ENCODE peak calls at places on chromosomes 11 and 22, in nine cellular contexts. E, R, M, N, V, S, Q, K and O are unnamed samples.

GRCh38 chr11:60982184-60982583 is 10.7 kb downstream of the CD6 start:
- DNase-seq in E (peak; percentile 44), R (no peak), M (no peak), N (no peak), V (no peak), S (no peak), Q (no peak), K (no peak), O (no peak)

GRCh38 chr11:9982796-9983579 is 311.0 kb downstream of the SBF2 start:
- DNase-seq in E (no peak), R (no peak), M (no peak), N (peak; percentile 19), V (no peak), S (peak; percentile 7), Q (peak; percentile 39), K (peak; percentile 47), O (no peak)

GRCh38 chr22:19275513-19275912 is 16.0 kb downstream of the CLTCL1 start:
- DNase-seq in E (no peak), R (no peak), M (no peak), N (no peak), V (no peak), S (no peak), Q (no peak), K (no peak), O (no peak)

GRCh38 chr11:37762079-37762478 is 1164.0 kb upstream of the RAG2 start:
- DNase-seq in E (no peak), R (no peak), M (no peak), N (no peak), V (no peak), S (no peak), Q (no peak), K (peak; percentile 50), O (no peak)

GRCh38 chr11:87871071-87871470 is 304.2 kb downstream of the RAB38 start:
- DNase-seq in E (no peak), R (no peak), M (no peak), N (no peak), V (no peak), S (no peak), Q (no peak), K (no peak), O (no peak)

GRCh38 chr11:126310992-126311310 is 7.1 kb downstream of the DCPS start:
- DNase-seq in E (no peak), R (no peak), M (no peak), N (no peak), V (no peak), S (no peak), Q (no peak), K (peak; percentile 14), O (no peak)

GRCh38 chr11:57484141-57484710 is 23.9 kb downstream of the RTN4RL2 start:
- DNase-seq in E (peak; percentile 33), R (no peak), M (no peak), N (no peak), V (no peak), S (no peak), Q (no peak), K (no peak), O (no peak)

GRCh38 chr11:134780486-134781155 is 368.6 kb upstream of the B3GAT1 start:
- DNase-seq in E (no peak), R (no peak), M (no peak), N (no peak), V (no peak), S (no peak), Q (no peak), K (no peak), O (no peak)

GRCh38 chr11:61860054-61860903 is 31.1 kb downstream of the FADS3 start:
- DNase-seq in E (no peak), R (no peak), M (no peak), N (peak; percentile 71), V (no peak), S (no peak), Q (peak; percentile 22), K (no peak), O (no peak)

GRCh38 chr11:3161309-3161708 is 3.8 kb downstream of the OSBPL5 start:
- DNase-seq in E (no peak), R (no peak), M (no peak), N (no peak), V (peak; percentile 73), S (no peak), Q (no peak), K (no peak), O (no peak)

GRCh38 chr11:113690619-113691569 is 15.2 kb downstream of the TMPRSS5 start:
- DNase-seq in E (no peak), R (no peak), M (no peak), N (peak; percentile 22), V (peak; percentile 15), S (no peak), Q (peak; percentile 93), K (peak; percentile 92), O (peak; percentile 30)

GRCh38 chr11:121300313-121300971 is 7.9 kb downstream of the SC5D start:
- DNase-seq in E (no peak), R (no peak), M (no peak), N (no peak), V (no peak), S (no peak), Q (no peak), K (peak; percentile 10), O (no peak)

GRCh38 chr11:34926101-34926830 is 9.8 kb downstream of the PDHX start:
- DNase-seq in E (no peak), R (no peak), M (no peak), N (peak; percentile 76), V (peak; percentile 33), S (peak; percentile 32), Q (peak; percentile 38), K (peak; percentile 59), O (no peak)

GRCh38 chr22:47132428-47132825 is 370.0 kb downstream of the TBC1D22A start:
- DNase-seq in E (no peak), R (no peak), M (no peak), N (no peak), V (no peak), S (no peak), Q (no peak), K (no peak), O (no peak)